ENCODE peak calls at places on chromosomes 5 and 9, in seven cellular contexts. One of them, this sample, is unnamed.

GRCh38 chr9:136058801-136059302 is 36.2 kb downstream of the NACC2 start:
- DNase-seq in transverse colon: no peak
- DNase-seq in HepG2: no peak
- DNase-seq in HCT116: no peak
- DNase-seq in K562: no peak
- DNase-seq in spleen: no peak
- DNase-seq in heart left ventricle: no peak
- DNase-seq in this sample: no peak

GRCh38 chr9:74960548-74960947 is 7.8 kb upstream of the C9orf40 start:
- DNase-seq in K562: no peak
- DNase-seq in spleen: no peak
- DNase-seq in HepG2: peak
- DNase-seq in HCT116: no peak
- DNase-seq in transverse colon: no peak
- DNase-seq in heart left ventricle: no peak
- DNase-seq in this sample: peak

GRCh38 chr5:88276378-88276777 is 7.7 kb upstream of the TMEM161B start:
- DNase-seq in HepG2: no peak
- DNase-seq in spleen: no peak
- DNase-seq in K562: no peak
- DNase-seq in transverse colon: no peak
- DNase-seq in HCT116: no peak
- DNase-seq in heart left ventricle: no peak
- DNase-seq in this sample: no peak

GRCh38 chr9:10525972-10526371 is 86.8 kb downstream of the PTPRD start:
- DNase-seq in K562: no peak
- DNase-seq in HCT116: no peak
- DNase-seq in HepG2: no peak
- DNase-seq in spleen: no peak
- DNase-seq in transverse colon: no peak
- DNase-seq in heart left ventricle: no peak
- DNase-seq in this sample: no peak

GRCh38 chr5:6000867-6001266 is 377.5 kb downstream of the MED10 start:
- DNase-seq in spleen: no peak
- DNase-seq in K562: no peak
- DNase-seq in heart left ventricle: no peak
- DNase-seq in HCT116: no peak
- DNase-seq in transverse colon: no peak
- DNase-seq in HepG2: no peak
- DNase-seq in this sample: no peak

GRCh38 chr9:72476617-72477375 is 44.6 kb upstream of the TMC1 start:
- DNase-seq in transverse colon: peak
- DNase-seq in HepG2: peak
- DNase-seq in HCT116: peak
- DNase-seq in K562: peak
- DNase-seq in heart left ventricle: no peak
- DNase-seq in spleen: no peak
- DNase-seq in this sample: peak

GRCh38 chr9:96069821-96070220 is 194.3 kb downstream of the ERCC6L2 start:
- DNase-seq in HCT116: no peak
- DNase-seq in HepG2: no peak
- DNase-seq in heart left ventricle: no peak
- DNase-seq in spleen: no peak
- DNase-seq in transverse colon: no peak
- DNase-seq in K562: no peak
- DNase-seq in this sample: no peak

GRCh38 chr5:149937610-149938009 is 7.0 kb downstream of the PDE6A start:
- DNase-seq in K562: no peak
- DNase-seq in heart left ventricle: no peak
- DNase-seq in spleen: no peak
- DNase-seq in HCT116: no peak
- DNase-seq in transverse colon: no peak
- DNase-seq in HepG2: no peak
- DNase-seq in this sample: no peak

GRCh38 chr5:166907314-166907713 is 1384.1 kb upstream of the WWC1 start:
- DNase-seq in K562: no peak
- DNase-seq in HCT116: no peak
- DNase-seq in heart left ventricle: no peak
- DNase-seq in transverse colon: no peak
- DNase-seq in HepG2: no peak
- DNase-seq in spleen: no peak
- DNase-seq in this sample: no peak

GRCh38 chr5:116320486-116320885 is 235.7 kb downstream of the COMMD10 start:
- DNase-seq in heart left ventricle: no peak
- DNase-seq in spleen: no peak
- DNase-seq in HCT116: no peak
- DNase-seq in K562: no peak
- DNase-seq in transverse colon: no peak
- DNase-seq in HepG2: no peak
- DNase-seq in this sample: no peak

GRCh38 chr5:102713682-102714231 is 41.3 kb upstream of the PAM start:
- DNase-seq in HepG2: no peak
- DNase-seq in HCT116: no peak
- DNase-seq in transverse colon: no peak
- DNase-seq in spleen: no peak
- DNase-seq in heart left ventricle: no peak
- DNase-seq in K562: no peak
- DNase-seq in this sample: no peak

GRCh38 chr9:76180541-76180940 is 213.7 kb downstream of the RFK start:
- DNase-seq in K562: no peak
- DNase-seq in HepG2: no peak
- DNase-seq in HCT116: peak
- DNase-seq in transverse colon: no peak
- DNase-seq in spleen: no peak
- DNase-seq in heart left ventricle: no peak
- DNase-seq in this sample: no peak

GRCh38 chr9:14868772-14869583 is 41.2 kb downstream of the FREM1 start:
- DNase-seq in heart left ventricle: no peak
- DNase-seq in transverse colon: no peak
- DNase-seq in HCT116: no peak
- DNase-seq in spleen: no peak
- DNase-seq in K562: no peak
- DNase-seq in HepG2: peak
- DNase-seq in this sample: no peak

GRCh38 chr9:120378680-120379079 is 201.3 kb downstream of the CDK5RAP2 start:
- DNase-seq in heart left ventricle: no peak
- DNase-seq in HepG2: no peak
- DNase-seq in transverse colon: no peak
- DNase-seq in HCT116: no peak
- DNase-seq in K562: no peak
- DNase-seq in spleen: no peak
- DNase-seq in this sample: no peak

GRCh38 chr5:133445744-133446143 is 166.6 kb downstream of the FSTL4 start:
- DNase-seq in spleen: no peak
- DNase-seq in K562: no peak
- DNase-seq in HCT116: no peak
- DNase-seq in HepG2: no peak
- DNase-seq in heart left ventricle: no peak
- DNase-seq in transverse colon: peak
- DNase-seq in this sample: no peak

GRCh38 chr5:68295772-68296171 is 80.2 kb downstream of the PIK3R1 start:
- DNase-seq in HepG2: no peak
- DNase-seq in spleen: no peak
- DNase-seq in HCT116: no peak
- DNase-seq in heart left ventricle: no peak
- DNase-seq in transverse colon: no peak
- DNase-seq in K562: no peak
- DNase-seq in this sample: no peak

GRCh38 chr5:43061352-43061751 is 21.2 kb upstream of the ANXA2R start:
- DNase-seq in HCT116: no peak
- DNase-seq in spleen: no peak
- DNase-seq in transverse colon: no peak
- DNase-seq in HepG2: no peak
- DNase-seq in K562: no peak
- DNase-seq in heart left ventricle: no peak
- DNase-seq in this sample: no peak

GRCh38 chr5:10896016-10896415 is 135.0 kb upstream of the DAP start:
- DNase-seq in HepG2: peak
- DNase-seq in transverse colon: no peak
- DNase-seq in heart left ventricle: no peak
- DNase-seq in spleen: no peak
- DNase-seq in HCT116: no peak
- DNase-seq in K562: no peak
- DNase-seq in this sample: no peak

GRCh38 chr9:70533492-70533891 is 119.0 kb upstream of the KLF9 start:
- DNase-seq in HCT116: no peak
- DNase-seq in HepG2: no peak
- DNase-seq in heart left ventricle: no peak
- DNase-seq in spleen: no peak
- DNase-seq in K562: no peak
- DNase-seq in transverse colon: no peak
- DNase-seq in this sample: no peak

GRCh38 chr5:19406576-19407365 is 581.2 kb downstream of the CDH18 start:
- DNase-seq in spleen: no peak
- DNase-seq in heart left ventricle: no peak
- DNase-seq in K562: no peak
- DNase-seq in HCT116: no peak
- DNase-seq in transverse colon: no peak
- DNase-seq in HepG2: no peak
- DNase-seq in this sample: no peak

GRCh38 chr9:132647355-132647754 is 22.4 kb downstream of the DDX31 start:
- DNase-seq in HepG2: no peak
- DNase-seq in spleen: no peak
- DNase-seq in heart left ventricle: no peak
- DNase-seq in transverse colon: no peak
- DNase-seq in K562: no peak
- DNase-seq in HCT116: no peak
- DNase-seq in this sample: no peak

GRCh38 chr5:141180313-141180712 is 1.9 kb upstream of the PCDHB16 start:
- DNase-seq in heart left ventricle: no peak
- DNase-seq in HCT116: no peak
- DNase-seq in HepG2: no peak
- DNase-seq in spleen: no peak
- DNase-seq in K562: no peak
- DNase-seq in transverse colon: no peak
- DNase-seq in this sample: no peak

GRCh38 chr5:141186897-141187512 is at the start of gene PCDHB9:
- DNase-seq in K562: peak
- DNase-seq in HepG2: peak
- DNase-seq in spleen: no peak
- DNase-seq in heart left ventricle: no peak
- DNase-seq in transverse colon: no peak
- DNase-seq in HCT116: peak
- DNase-seq in this sample: no peak

DNA sequence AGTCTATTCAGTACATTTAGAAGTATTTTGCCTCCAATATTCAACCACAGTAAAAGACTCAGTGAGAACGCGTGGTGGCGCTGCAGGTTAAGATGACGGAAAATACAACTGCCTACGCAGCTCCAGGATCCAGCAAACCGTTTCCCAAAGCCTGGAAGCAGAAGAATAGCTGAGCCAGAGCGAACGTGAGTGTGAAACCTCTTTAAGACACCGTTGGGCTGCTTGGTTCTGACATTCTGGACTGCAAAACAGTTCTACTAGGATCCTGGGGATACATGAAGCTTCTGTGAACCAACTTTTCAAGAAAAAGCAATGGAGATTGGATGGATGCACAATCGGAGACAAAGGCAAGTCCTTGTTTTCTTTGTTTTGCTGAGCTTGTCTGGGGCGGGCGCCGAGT is at the start of gene PCDHB16:
- DNase-seq in HepG2: peak
- DNase-seq in transverse colon: no peak
- DNase-seq in spleen: no peak
- DNase-seq in heart left ventricle: no peak
- DNase-seq in HCT116: no peak
- DNase-seq in K562: peak
- DNase-seq in this sample: no peak
- H3K4me3 ChIP-seq in HepG2: peak
- H3K4me3 ChIP-seq in transverse colon: no peak
- H3K4me3 ChIP-seq in spleen: no peak
- H3K4me3 ChIP-seq in heart left ventricle: peak
- H3K4me3 ChIP-seq in HCT116: no peak
- H3K4me3 ChIP-seq in K562: no peak
- H3K4me3 ChIP-seq in this sample: peak

DNA sequence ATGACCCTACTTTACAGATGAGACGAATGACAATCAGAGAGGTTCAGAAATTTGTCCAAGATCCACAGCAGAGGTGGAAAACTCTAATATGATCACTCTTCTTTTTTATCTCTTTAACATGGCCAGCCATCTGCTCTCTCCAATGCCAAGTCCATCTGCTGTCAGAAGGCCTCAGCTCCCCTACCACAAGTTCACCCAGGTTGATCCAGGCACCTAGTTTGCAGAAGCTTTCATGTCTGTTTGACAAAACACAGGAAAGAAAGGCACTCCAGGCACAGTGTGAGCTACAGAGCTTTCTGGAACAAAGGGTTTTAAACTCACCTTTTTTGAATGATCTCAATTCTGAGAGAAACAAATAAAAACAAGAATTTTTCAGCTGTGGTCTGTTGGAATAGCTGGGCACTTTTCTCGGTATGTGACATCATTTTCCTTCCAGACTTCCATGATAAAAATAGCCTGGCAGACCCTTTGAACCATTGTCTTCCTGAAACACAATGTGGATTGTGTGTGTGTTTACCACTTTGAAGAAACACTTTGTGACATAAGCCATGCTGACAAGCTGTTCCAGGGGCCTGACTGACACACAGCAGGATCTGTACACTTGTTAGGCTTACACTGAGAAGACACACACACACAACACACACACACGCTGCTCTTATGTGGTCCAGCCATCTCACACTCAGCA is 214.3 kb downstream of the AGTPBP1 start:
- DNase-seq in HepG2: no peak
- DNase-seq in HCT116: no peak
- DNase-seq in heart left ventricle: peak
- DNase-seq in transverse colon: no peak
- DNase-seq in spleen: no peak
- DNase-seq in K562: no peak
- DNase-seq in this sample: no peak
- TF ChIP-seq POLR2A in HepG2: no peak
- TF ChIP-seq POLR2A in HCT116: no peak
- TF ChIP-seq POLR2A in heart left ventricle: no peak
- TF ChIP-seq POLR2A in transverse colon: no peak
- TF ChIP-seq POLR2A in spleen: no peak
- TF ChIP-seq POLR2A in K562: no peak
- TF ChIP-seq POLR2A in this sample: no peak

DNA sequence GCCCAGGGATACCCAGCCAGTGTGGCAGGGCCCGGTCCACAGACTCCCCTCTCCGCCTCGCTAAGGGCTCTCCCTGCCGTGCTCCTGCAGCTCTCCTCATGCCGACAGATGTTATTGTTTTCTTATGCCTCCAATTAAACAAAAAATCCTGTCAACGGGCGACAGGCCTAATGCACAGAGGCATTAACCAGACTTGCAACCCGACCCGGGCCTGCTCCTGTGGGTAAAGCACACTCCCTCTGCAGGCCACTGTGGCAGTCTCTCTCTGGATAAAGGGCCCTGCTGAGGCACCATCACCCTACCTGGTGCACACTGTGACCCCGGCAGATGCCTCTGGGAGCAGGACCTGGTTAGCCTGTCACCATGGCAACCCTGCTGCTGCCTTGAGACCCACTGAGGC is 27.5 kb upstream of the HAND1 start:
- DNase-seq in HepG2: no peak
- DNase-seq in transverse colon: no peak
- DNase-seq in heart left ventricle: no peak
- DNase-seq in HCT116: no peak
- DNase-seq in K562: no peak
- DNase-seq in spleen: peak
- DNase-seq in this sample: no peak
- TF ChIP-seq CTCF in HepG2: peak
- TF ChIP-seq CTCF in transverse colon: no peak
- TF ChIP-seq CTCF in heart left ventricle: no peak
- TF ChIP-seq CTCF in HCT116: no peak
- TF ChIP-seq CTCF in K562: no peak
- TF ChIP-seq CTCF in spleen: no peak
- TF ChIP-seq CTCF in this sample: no peak

GRCh38 chr9:100268271-100268670 is 84.5 kb downstream of the TEX10 start:
- DNase-seq in spleen: no peak
- DNase-seq in HCT116: no peak
- DNase-seq in transverse colon: no peak
- DNase-seq in HepG2: no peak
- DNase-seq in K562: no peak
- DNase-seq in heart left ventricle: no peak
- DNase-seq in this sample: no peak
- H3K4me3 ChIP-seq in spleen: no peak
- H3K4me3 ChIP-seq in HCT116: no peak
- H3K4me3 ChIP-seq in transverse colon: no peak
- H3K4me3 ChIP-seq in HepG2: no peak
- H3K4me3 ChIP-seq in K562: no peak
- H3K4me3 ChIP-seq in heart left ventricle: no peak
- H3K4me3 ChIP-seq in this sample: no peak